ENCODE peak calls at places on chromosome 22, in ten cellular contexts. One of them, this sample, is unnamed.

GRCh38 chr22:47107431-47107830 is 345.0 kb downstream of the TBC1D22A start:
- DNase-seq in fibroblast of mammary gland: peak
- DNase-seq in DMS79: no peak
- DNase-seq in colonic mucosa: no peak
- DNase-seq in WTC11: no peak
- DNase-seq in sciatic nerve: no peak
- DNase-seq in GM12891: no peak
- DNase-seq in neuronal stem cell: no peak
- DNase-seq in H54: peak
- DNase-seq in stimulated activated CD4-positive, alpha-beta T cell treated with anti-CD3 and anti-CD28 coated beads, Interleukin-1b, Interleukin-23, amount 100 ng/mL, for 1 hour: no peak
- DNase-seq in this sample: no peak

GRCh38 chr22:29765905-29766631 is 739 bp downstream of the ZMAT5 start:
- DNase-seq in fibroblast of mammary gland: no peak
- DNase-seq in DMS79: no peak
- DNase-seq in colonic mucosa: peak
- DNase-seq in WTC11: peak
- DNase-seq in sciatic nerve: no peak
- DNase-seq in GM12891: peak
- DNase-seq in neuronal stem cell: peak
- DNase-seq in H54: no peak
- DNase-seq in stimulated activated CD4-positive, alpha-beta T cell treated with anti-CD3 and anti-CD28 coated beads, Interleukin-1b, Interleukin-23, amount 100 ng/mL, for 1 hour: no peak
- DNase-seq in this sample: no peak

GRCh38 chr22:40220316-40221054 is 42.8 kb downstream of the TNRC6B start:
- DNase-seq in fibroblast of mammary gland: no peak
- DNase-seq in DMS79: no peak
- DNase-seq in colonic mucosa: no peak
- DNase-seq in WTC11: no peak
- DNase-seq in sciatic nerve: no peak
- DNase-seq in GM12891: no peak
- DNase-seq in neuronal stem cell: no peak
- DNase-seq in H54: no peak
- DNase-seq in stimulated activated CD4-positive, alpha-beta T cell treated with anti-CD3 and anti-CD28 coated beads, Interleukin-1b, Interleukin-23, amount 100 ng/mL, for 1 hour: no peak
- DNase-seq in this sample: no peak

GRCh38 chr22:33932997-33933396 is 12.7 kb upstream of the LARGE1 start:
- DNase-seq in fibroblast of mammary gland: no peak
- DNase-seq in DMS79: no peak
- DNase-seq in colonic mucosa: no peak
- DNase-seq in WTC11: no peak
- DNase-seq in sciatic nerve: no peak
- DNase-seq in GM12891: no peak
- DNase-seq in neuronal stem cell: no peak
- DNase-seq in H54: no peak
- DNase-seq in stimulated activated CD4-positive, alpha-beta T cell treated with anti-CD3 and anti-CD28 coated beads, Interleukin-1b, Interleukin-23, amount 100 ng/mL, for 1 hour: no peak
- DNase-seq in this sample: no peak

GRCh38 chr22:23402275-23403151 is 177.6 kb downstream of the IGLL1 start:
- DNase-seq in fibroblast of mammary gland: peak
- DNase-seq in DMS79: peak
- DNase-seq in colonic mucosa: peak
- DNase-seq in WTC11: peak
- DNase-seq in sciatic nerve: no peak
- DNase-seq in GM12891: peak
- DNase-seq in neuronal stem cell: peak
- DNase-seq in H54: peak
- DNase-seq in stimulated activated CD4-positive, alpha-beta T cell treated with anti-CD3 and anti-CD28 coated beads, Interleukin-1b, Interleukin-23, amount 100 ng/mL, for 1 hour: peak
- DNase-seq in this sample: no peak

GRCh38 chr22:19407649-19408606 is 23.6 kb downstream of the HIRA start:
- DNase-seq in fibroblast of mammary gland: peak
- DNase-seq in DMS79: no peak
- DNase-seq in colonic mucosa: peak
- DNase-seq in WTC11: no peak
- DNase-seq in sciatic nerve: no peak
- DNase-seq in GM12891: no peak
- DNase-seq in neuronal stem cell: no peak
- DNase-seq in H54: no peak
- DNase-seq in stimulated activated CD4-positive, alpha-beta T cell treated with anti-CD3 and anti-CD28 coated beads, Interleukin-1b, Interleukin-23, amount 100 ng/mL, for 1 hour: no peak
- DNase-seq in this sample: no peak

GRCh38 chr22:23014250-23014649 is 56.1 kb upstream of the GNAZ start:
- DNase-seq in fibroblast of mammary gland: no peak
- DNase-seq in DMS79: no peak
- DNase-seq in colonic mucosa: no peak
- DNase-seq in WTC11: no peak
- DNase-seq in sciatic nerve: no peak
- DNase-seq in GM12891: no peak
- DNase-seq in neuronal stem cell: no peak
- DNase-seq in H54: no peak
- DNase-seq in stimulated activated CD4-positive, alpha-beta T cell treated with anti-CD3 and anti-CD28 coated beads, Interleukin-1b, Interleukin-23, amount 100 ng/mL, for 1 hour: no peak
- DNase-seq in this sample: no peak

GRCh38 chr22:35634981-35635540 is 13.2 kb upstream of the APOL6 start:
- DNase-seq in fibroblast of mammary gland: peak
- DNase-seq in DMS79: no peak
- DNase-seq in colonic mucosa: no peak
- DNase-seq in WTC11: no peak
- DNase-seq in sciatic nerve: peak
- DNase-seq in GM12891: no peak
- DNase-seq in neuronal stem cell: no peak
- DNase-seq in H54: no peak
- DNase-seq in stimulated activated CD4-positive, alpha-beta T cell treated with anti-CD3 and anti-CD28 coated beads, Interleukin-1b, Interleukin-23, amount 100 ng/mL, for 1 hour: no peak
- DNase-seq in this sample: no peak

GRCh38 chr22:21443057-21443734 is 24.0 kb upstream of the TMEM191C start:
- DNase-seq in fibroblast of mammary gland: no peak
- DNase-seq in DMS79: no peak
- DNase-seq in colonic mucosa: no peak
- DNase-seq in WTC11: peak
- DNase-seq in sciatic nerve: peak
- DNase-seq in GM12891: no peak
- DNase-seq in neuronal stem cell: no peak
- DNase-seq in H54: no peak
- DNase-seq in stimulated activated CD4-positive, alpha-beta T cell treated with anti-CD3 and anti-CD28 coated beads, Interleukin-1b, Interleukin-23, amount 100 ng/mL, for 1 hour: no peak
- DNase-seq in this sample: no peak

GRCh38 chr22:30246962-30247376 is 410 bp upstream of the LIF start:
- DNase-seq in fibroblast of mammary gland: no peak
- DNase-seq in DMS79: no peak
- DNase-seq in colonic mucosa: peak
- DNase-seq in WTC11: no peak
- DNase-seq in sciatic nerve: no peak
- DNase-seq in GM12891: no peak
- DNase-seq in neuronal stem cell: no peak
- DNase-seq in H54: no peak
- DNase-seq in stimulated activated CD4-positive, alpha-beta T cell treated with anti-CD3 and anti-CD28 coated beads, Interleukin-1b, Interleukin-23, amount 100 ng/mL, for 1 hour: no peak
- DNase-seq in this sample: no peak

GRCh38 chr22:29768052-29768680 is 997 bp downstream of the UQCR10 start:
- DNase-seq in fibroblast of mammary gland: no peak
- DNase-seq in DMS79: no peak
- DNase-seq in colonic mucosa: no peak
- DNase-seq in WTC11: no peak
- DNase-seq in sciatic nerve: no peak
- DNase-seq in GM12891: no peak
- DNase-seq in neuronal stem cell: no peak
- DNase-seq in H54: no peak
- DNase-seq in stimulated activated CD4-positive, alpha-beta T cell treated with anti-CD3 and anti-CD28 coated beads, Interleukin-1b, Interleukin-23, amount 100 ng/mL, for 1 hour: no peak
- DNase-seq in this sample: no peak

GRCh38 chr22:23386245-23386631 is 193.9 kb downstream of the IGLL1 start:
- DNase-seq in fibroblast of mammary gland: no peak
- DNase-seq in DMS79: no peak
- DNase-seq in colonic mucosa: no peak
- DNase-seq in WTC11: no peak
- DNase-seq in sciatic nerve: no peak
- DNase-seq in GM12891: no peak
- DNase-seq in neuronal stem cell: no peak
- DNase-seq in H54: no peak
- DNase-seq in stimulated activated CD4-positive, alpha-beta T cell treated with anti-CD3 and anti-CD28 coated beads, Interleukin-1b, Interleukin-23, amount 100 ng/mL, for 1 hour: no peak
- DNase-seq in this sample: no peak

GRCh38 chr22:35638408-35638807 is 9.8 kb upstream of the APOL6 start:
- DNase-seq in fibroblast of mammary gland: peak
- DNase-seq in DMS79: no peak
- DNase-seq in colonic mucosa: peak
- DNase-seq in WTC11: no peak
- DNase-seq in sciatic nerve: peak
- DNase-seq in GM12891: no peak
- DNase-seq in neuronal stem cell: no peak
- DNase-seq in H54: no peak
- DNase-seq in stimulated activated CD4-positive, alpha-beta T cell treated with anti-CD3 and anti-CD28 coated beads, Interleukin-1b, Interleukin-23, amount 100 ng/mL, for 1 hour: no peak
- DNase-seq in this sample: no peak

This sample was measured in NCI-H187 treated with DMSO at 0.1 percent for 48 hours.